ENCODE peak calls at places on chromosomes 4 and X, in seven cellular contexts. F is GOT3; L is myocyte; R is fibroblast of pulmonary artery; V is SW480; G is mammary epithelial cell; S is activated CD8-positive, alpha-beta memory T cell treated with anti-CD3 and anti-CD28 coated beads, Interleukin-2, amount 50 U/mL, for 4 hours. Z is an unnamed sample.

GRCh38 chrX:80550722-80551121 is 130.5 kb downstream of the TENT5D start:
- DNase-seq in F (no peak), L (no peak), R (no peak), V (peak), G (no peak), S (no peak), Z (peak)

GRCh38 chr4:164357957-164358356 is 396.0 kb upstream of the SMIM31 start:
- DNase-seq in F (no peak), L (no peak), R (no peak), V (no peak), G (peak), S (no peak), Z (no peak)

GRCh38 chrX:16528620-16529019 is 121.3 kb upstream of the S100G start:
- DNase-seq in F (no peak), L (no peak), R (no peak), V (no peak), G (no peak), S (peak), Z (no peak)

GRCh38 chr4:165834116-165834515 is 38.9 kb upstream of the TLL1 start:
- DNase-seq in F (no peak), L (no peak), R (no peak), V (no peak), G (no peak), S (no peak), Z (no peak)

GRCh38 chr4:103074598-103075434 is 1.7 kb downstream of the SLC9B2 start:
- DNase-seq in F (no peak), L (no peak), R (peak), V (no peak), G (no peak), S (no peak), Z (no peak)

GRCh38 chr4:42785817-42786216 is 106.7 kb upstream of the GRXCR1 start:
- DNase-seq in F (no peak), L (no peak), R (no peak), V (no peak), G (no peak), S (no peak), Z (no peak)

GRCh38 chrX:110123331-110123782 is 120.4 kb downstream of the TMEM164 start:
- DNase-seq in F (no peak), L (no peak), R (peak), V (no peak), G (no peak), S (no peak), Z (no peak)

GRCh38 chr4:173317003-173317402 is 17.2 kb downstream of the HMGB2 start:
- DNase-seq in F (no peak), L (no peak), R (no peak), V (no peak), G (no peak), S (no peak), Z (no peak)

GRCh38 chrX:69268637-69269036 is 103.4 kb upstream of the PJA1 start:
- DNase-seq in F (no peak), L (no peak), R (no peak), V (no peak), G (no peak), S (no peak), Z (no peak)

GRCh38 chr4:153188966-153189801 is 15.1 kb upstream of the TRIM2 start:
- DNase-seq in F (no peak), L (no peak), R (peak), V (peak), G (no peak), S (no peak), Z (no peak)

GRCh38 chrX:39619182-39620009 is 478.4 kb downstream of the BCOR start:
- DNase-seq in F (no peak), L (no peak), R (peak), V (no peak), G (no peak), S (no peak), Z (no peak)

GRCh38 chr4:159685406-159686092 is 582.7 kb downstream of the RAPGEF2 start:
- DNase-seq in F (no peak), L (peak), R (no peak), V (no peak), G (no peak), S (no peak), Z (no peak)

GRCh38 chrX:74613350-74614192 is 853 bp downstream of the RLIM start:
- DNase-seq in F (no peak), L (peak), R (peak), V (peak), G (peak), S (no peak), Z (peak)

GRCh38 chr4:39056023-39056422 is 6.0 kb upstream of the KLHL5 start:
- DNase-seq in F (no peak), L (no peak), R (no peak), V (no peak), G (no peak), S (no peak), Z (no peak)